ENCODE peak calls at places on chromosome 12, in four cellular contexts. L, G, A and O are unnamed samples.

GRCh38 chr12:113425960-113426453 is 3.8 kb downstream of the SDSL start:
- DNase-seq in L (no peak), G (no peak), A (no peak), O (no peak)

GRCh38 chr12:34402228-34402898 is 380.1 kb downstream of the ALG10 start:
- DNase-seq in L (peak; percentile 2), G (no peak), A (peak; percentile 0), O (no peak)

GRCh38 chr12:92551210-92551609 is 151.6 kb upstream of the PLEKHG7 start:
- DNase-seq in L (no peak), G (no peak), A (no peak), O (no peak)

GRCh38 chr12:111074965-111075364 is 154.6 kb upstream of the MYL2 start:
- DNase-seq in L (no peak), G (no peak), A (no peak), O (no peak)

GRCh38 chr12:48489012-48489411 is 6.7 kb downstream of the C12orf54 start:
- DNase-seq in L (no peak), G (no peak), A (no peak), O (no peak)

GRCh38 chr12:69987453-69988102 is 162.6 kb downstream of the MYRFL start:
- DNase-seq in L (no peak), G (peak; percentile 41), A (no peak), O (no peak)

GRCh38 chr12:91651728-91652127 is 469.1 kb upstream of the DCN start:
- DNase-seq in L (no peak), G (no peak), A (no peak), O (no peak)

GRCh38 chr12:32454866-32455265 is 55.5 kb downstream of the FGD4 start:
- DNase-seq in L (no peak), G (no peak), A (no peak), O (no peak)

GRCh38 chr12:51430196-51430895 is 5.7 kb downstream of the SLC4A8 start:
- DNase-seq in L (no peak), G (peak; percentile 25), A (no peak), O (no peak)

GRCh38 chr12:124893792-124894516 is 20.5 kb downstream of the UBC start:
- DNase-seq in L (no peak), G (no peak), A (no peak), O (no peak)

GRCh38 chr12:459430-460258 is at the start of gene B4GALNT3:
- DNase-seq in L (peak; percentile 18), G (peak; percentile 66), A (no peak), O (peak; percentile 23)

GRCh38 chr12:5514545-5514944 is 82.6 kb downstream of the NTF3 start:
- DNase-seq in L (no peak), G (no peak), A (no peak), O (no peak)

GRCh38 chr12:88371416-88372183 is 208.7 kb downstream of the KITLG start:
- DNase-seq in L (no peak), G (no peak), A (peak; percentile 29), O (no peak)

GRCh38 chr12:90305379-90305778 is 596.7 kb upstream of the ATP2B1 start:
- DNase-seq in L (no peak), G (no peak), A (no peak), O (no peak)

GRCh38 chr12:66217342-66217929 is 28.4 kb downstream of the IRAK3 start:
- DNase-seq in L (no peak), G (no peak), A (no peak), O (no peak)

GRCh38 chr12:101616027-101616494 is 21.3 kb downstream of the MYBPC1 start:
- DNase-seq in L (no peak), G (no peak), A (no peak), O (no peak)

GRCh38 chr12:110198386-110198785 is 74.2 kb downstream of the IFT81 start:
- DNase-seq in L (no peak), G (no peak), A (no peak), O (no peak)

GRCh38 chr12:752673-753400 is 458 bp downstream of the WNK1 start:
- DNase-seq in L (peak; percentile 59), G (peak; percentile 66), A (peak; percentile 53), O (peak; percentile 90)

GRCh38 chr12:105418821-105419291 is 88.4 kb downstream of the C12orf75 start:
- DNase-seq in L (no peak), G (no peak), A (no peak), O (no peak)

GRCh38 chr12:100733817-100734593 is 60.6 kb upstream of the ANO4 start:
- DNase-seq in L (no peak), G (no peak), A (no peak), O (no peak)

GRCh38 chr12:121592323-121592722 is 11.5 kb upstream of the KDM2B start:
- DNase-seq in L (no peak), G (no peak), A (no peak), O (no peak)

GRCh38 chr12:12230275-12230674 is 36.6 kb downstream of the LRP6 start:
- DNase-seq in L (no peak), G (no peak), A (no peak), O (no peak)

GRCh38 chr12:98106201-98106600 is 409.2 kb upstream of the TMPO start:
- DNase-seq in L (no peak), G (no peak), A (no peak), O (no peak)

GRCh38 chr12:63416788-63417187 is 251.5 kb downstream of the DPY19L2 start:
- DNase-seq in L (no peak), G (no peak), A (no peak), O (no peak)

GRCh38 chr12:63423839-63424238 is 244.5 kb downstream of the DPY19L2 start:
- DNase-seq in L (no peak), G (no peak), A (no peak), O (no peak)

GRCh38 chr12:63415357-63415756 is 252.9 kb downstream of the DPY19L2 start:
- DNase-seq in L (no peak), G (no peak), A (no peak), O (no peak)

GRCh38 chr12:63419119-63419518 is 249.2 kb downstream of the DPY19L2 start:
- DNase-seq in L (no peak), G (no peak), A (no peak), O (no peak)

GRCh38 chr12:63420206-63420644 is 248.1 kb downstream of the DPY19L2 start:
- DNase-seq in L (no peak), G (peak; percentile 41), A (no peak), O (peak; percentile 78)
- TF ChIP-seq POLR2A in L (no peak), G (no peak), A (no peak), O (no peak)

DNA sequence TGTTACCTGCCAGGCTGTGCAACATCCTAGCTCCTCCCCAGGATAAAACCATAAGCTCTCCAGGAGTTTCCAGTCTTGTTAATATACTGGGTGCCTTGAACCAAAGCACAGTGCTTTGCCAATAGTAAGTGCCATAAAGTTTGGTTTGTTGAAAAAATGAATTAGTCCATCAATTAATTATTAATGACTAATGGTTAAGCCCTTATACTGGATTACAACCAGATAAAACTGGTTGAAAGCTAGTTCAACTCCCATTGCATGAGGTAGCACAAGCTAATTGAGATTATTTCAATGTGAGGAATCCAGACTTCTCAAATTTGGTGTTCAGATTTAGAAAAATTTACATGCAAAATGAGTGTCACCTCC is 1.6 kb upstream of the KRT3 start:
- DNase-seq in L (no peak), G (no peak), A (no peak), O (no peak)
- TF ChIP-seq POLR2A in L (no peak), G (no peak), A (no peak), O (peak; percentile 39)

GRCh38 chr12:108218911-108219310 is 89.8 kb downstream of the WSCD2 start:
- DNase-seq in L (no peak), G (no peak), A (no peak), O (no peak)

GRCh38 chr12:108214046-108214445 is 85.0 kb downstream of the WSCD2 start:
- DNase-seq in L (no peak), G (no peak), A (no peak), O (no peak)

GRCh38 chr12:108211161-108211560 is 82.1 kb downstream of the WSCD2 start:
- DNase-seq in L (no peak), G (no peak), A (no peak), O (no peak)

GRCh38 chr12:108215458-108215857 is 86.4 kb downstream of the WSCD2 start:
- DNase-seq in L (no peak), G (no peak), A (no peak), O (no peak)

GRCh38 chr12:108214486-108214885 is 85.4 kb downstream of the WSCD2 start:
- DNase-seq in L (no peak), G (peak; percentile 16), A (no peak), O (peak; percentile 38)
- TF ChIP-seq POLR2A in L (no peak), G (no peak), A (no peak), O (no peak)

GRCh38 chr12:53378705-53379388 is 1.1 kb upstream of the SP1 start:
- DNase-seq in L (no peak), G (no peak), A (no peak), O (no peak)

GRCh38 chr12:53381739-53382630 is 2.0 kb downstream of the SP1 start:
- DNase-seq in L (no peak), G (peak; percentile 49), A (peak; percentile 90), O (peak; percentile 79)

GRCh38 chr12:53379389-53380103 is 430 bp upstream of the SP1 start:
- DNase-seq in L (peak; percentile 100), G (peak; percentile 99), A (peak; percentile 100), O (peak; percentile 100)

GRCh38 chr12:53380797-53381738 is 1.1 kb downstream of the SP1 start:
- DNase-seq in L (peak; percentile 38), G (peak; percentile 29), A (peak; percentile 26), O (peak; percentile 44)

DNA sequence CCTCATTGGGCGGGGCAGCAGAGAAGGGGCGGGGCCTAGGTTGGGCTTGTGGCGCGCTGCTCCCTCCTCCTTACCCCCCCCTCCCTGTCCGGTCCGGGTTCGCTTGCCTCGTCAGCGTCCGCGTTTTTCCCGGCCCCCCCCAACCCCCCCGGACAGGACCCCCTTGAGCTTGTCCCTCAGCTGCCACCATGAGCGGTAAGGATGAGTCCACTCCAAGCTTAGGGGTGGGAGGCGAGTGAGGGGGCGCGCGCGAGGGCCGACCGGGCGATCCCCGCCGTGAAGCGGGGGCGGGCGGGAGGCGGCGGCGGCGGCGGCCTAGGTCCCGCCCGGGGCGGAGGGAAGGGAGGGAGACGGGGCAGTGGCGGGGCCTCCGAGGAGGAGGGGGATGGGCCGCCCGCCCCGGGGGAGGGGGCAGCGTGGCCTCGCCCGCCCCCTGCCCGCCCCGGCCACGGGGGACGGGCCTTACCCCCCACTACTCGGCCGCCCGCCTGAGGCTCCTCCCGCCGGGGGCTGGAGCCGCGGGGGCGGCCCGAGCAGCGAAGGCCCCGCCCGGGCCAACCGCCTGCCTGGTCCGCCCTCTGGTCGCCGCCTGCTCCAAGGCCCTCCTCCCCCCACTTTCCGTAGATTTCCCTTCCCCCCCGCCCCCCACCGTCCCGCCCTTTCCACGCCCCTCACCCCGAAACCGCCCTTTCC is at the start of gene SP1:
- DNase-seq in L (peak; percentile 88), G (peak; percentile 91), A (peak; percentile 87), O (peak; percentile 96)
- TF ChIP-seq POLR2A in L (peak; percentile 58), G (no peak), A (peak; percentile 84), O (no peak)

DNA sequence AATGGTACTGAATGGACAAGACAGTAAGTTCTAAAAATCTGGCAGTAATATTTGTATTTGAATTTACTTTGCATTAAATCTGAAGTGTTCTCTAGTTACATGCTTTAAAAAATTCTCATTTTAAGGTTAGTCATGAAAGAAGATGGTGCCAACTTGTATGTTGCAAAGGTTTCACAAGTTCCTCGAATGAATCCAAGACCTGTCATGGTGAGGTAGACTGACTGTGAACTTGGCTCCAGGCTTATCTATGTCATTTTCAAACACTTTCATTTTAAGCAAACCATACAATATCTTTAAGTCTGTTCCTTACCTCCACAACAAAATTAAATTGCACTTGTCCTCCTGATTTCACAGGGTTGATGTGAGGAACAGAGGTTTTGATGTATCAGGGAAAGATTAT is 23.4 kb downstream of the CLEC2D start:
- DNase-seq in L (no peak), G (no peak), A (no peak), O (peak; percentile 3)
- TF ChIP-seq POLR2A in L (no peak), G (no peak), A (no peak), O (no peak)